ENCODE peak calls at places on chromosomes 13 and 19, in seven cellular contexts. R, S, G, U, L, A and N are unnamed samples.

GRCh38 chr13:46624821-46625220 is 71.9 kb downstream of the LRCH1 start:
- DNase-seq in R (no peak), S (no peak), G (no peak), U (no peak), L (no peak), A (no peak), N (no peak)

GRCh38 chr13:100314132-100314910 is 225.4 kb downstream of the PCCA start:
- DNase-seq in R (no peak), S (no peak), G (no peak), U (no peak), L (no peak), A (no peak), N (no peak)

GRCh38 chr19:7779631-7780486 is 16.8 kb downstream of the CLEC4M start:
- DNase-seq in R (no peak), S (no peak), G (no peak), U (no peak), L (no peak), A (no peak), N (no peak)

GRCh38 chr13:108435393-108436149 is 166.1 kb downstream of the TNFSF13B start:
- DNase-seq in R (no peak), S (no peak), G (no peak), U (no peak), L (no peak), A (no peak), N (no peak)

GRCh38 chr13:29411493-29411892 is 184.0 kb downstream of the SLC7A1 start:
- DNase-seq in R (no peak), S (no peak), G (no peak), U (no peak), L (no peak), A (no peak), N (no peak)

GRCh38 chr13:41587490-41587889 is 130.1 kb downstream of the RGCC start:
- DNase-seq in R (no peak), S (no peak), G (peak), U (no peak), L (no peak), A (no peak), N (no peak)

GRCh38 chr13:113849981-113850721 is 13.7 kb downstream of the GAS6 start:
- DNase-seq in R (no peak), S (peak), G (no peak), U (no peak), L (no peak), A (no peak), N (peak)

GRCh38 chr19:11530432-11530831 is 1.5 kb upstream of the ECSIT start:
- DNase-seq in R (peak), S (peak), G (peak), U (no peak), L (peak), A (peak), N (peak)

GRCh38 chr13:75889427-75889826 is 253.3 kb downstream of the LMO7 start:
- DNase-seq in R (no peak), S (no peak), G (no peak), U (no peak), L (no peak), A (no peak), N (no peak)

GRCh38 chr19:48568345-48568886 is 16.4 kb downstream of the SULT2B1 start:
- DNase-seq in R (peak), S (peak), G (peak), U (peak), L (peak), A (peak), N (peak)

GRCh38 chr19:13842294-13843103 is 34.4 kb upstream of the NANOS3 start:
- DNase-seq in R (peak), S (peak), G (peak), U (no peak), L (peak), A (peak), N (peak)

GRCh38 chr13:44726214-44726613 is 150.1 kb upstream of the TSC22D1 start:
- DNase-seq in R (no peak), S (no peak), G (no peak), U (no peak), L (no peak), A (no peak), N (no peak)

GRCh38 chr19:3443840-3444694 is 36.3 kb downstream of the SMIM24 start:
- DNase-seq in R (no peak), S (no peak), G (no peak), U (peak), L (no peak), A (no peak), N (no peak)

GRCh38 chr19:41871573-41872383 is 5.3 kb upstream of the CD79A start:
- DNase-seq in R (no peak), S (no peak), G (peak), U (no peak), L (peak), A (no peak), N (no peak)

GRCh38 chr13:27559714-27560113 is 60.6 kb downstream of the LNX2 start:
- DNase-seq in R (no peak), S (no peak), G (no peak), U (no peak), L (no peak), A (no peak), N (no peak)

GRCh38 chr13:98576963-98577822 is at the start of gene STK24:
- DNase-seq in R (peak), S (peak), G (peak), U (no peak), L (peak), A (peak), N (no peak)

GRCh38 chr19:17243854-17244617 is 1.7 kb downstream of the NR2F6 start:
- DNase-seq in R (peak), S (peak), G (peak), U (no peak), L (no peak), A (peak), N (no peak)

GRCh38 chr19:57779220-57779845 is 9.9 kb downstream of the ZNF586 start:
- DNase-seq in R (no peak), S (no peak), G (peak), U (no peak), L (no peak), A (no peak), N (no peak)

DNA sequence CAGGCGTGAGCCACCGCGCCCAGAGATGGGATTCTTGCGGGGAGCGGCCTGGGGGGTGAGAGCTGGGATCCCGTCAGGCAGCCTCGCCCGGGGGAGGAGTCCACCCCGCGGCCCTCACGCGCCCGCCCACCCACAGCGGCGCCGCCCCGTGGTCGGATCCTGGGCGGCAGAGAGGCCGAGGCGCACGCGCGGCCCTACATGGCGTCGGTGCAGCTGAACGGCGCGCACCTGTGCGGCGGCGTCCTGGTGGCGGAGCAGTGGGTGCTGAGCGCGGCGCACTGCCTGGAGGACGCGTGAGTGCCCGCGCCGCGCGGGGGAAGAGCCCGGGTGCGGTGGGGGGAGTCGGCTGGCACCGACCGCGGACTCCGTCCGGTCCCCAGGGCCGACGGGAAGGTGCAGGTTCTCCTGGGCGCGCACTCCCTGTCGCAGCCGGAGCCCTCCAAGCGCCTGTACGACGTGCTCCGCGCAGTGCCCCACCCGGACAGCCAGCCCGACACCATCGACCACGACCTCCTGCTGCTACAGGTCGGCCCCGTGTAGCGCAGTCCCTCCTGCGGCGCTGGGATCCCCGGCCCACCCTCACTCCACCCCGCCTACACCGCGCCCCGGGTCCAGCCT is 1.1 kb downstream of the CFD start:
- DNase-seq in R (peak), S (peak), G (peak), U (peak), L (peak), A (peak), N (no peak)
- TF ChIP-seq POLR2A in R (no peak), S (no peak), G (peak), U (no peak), L (no peak), A (no peak), N (no peak)

GRCh38 chr13:35472308-35473008 is 4.0 kb downstream of the MAB21L1 start:
- DNase-seq in R (no peak), S (no peak), G (no peak), U (no peak), L (no peak), A (no peak), N (no peak)

GRCh38 chr13:35474551-35474950 is 1.9 kb downstream of the MAB21L1 start:
- DNase-seq in R (peak), S (no peak), G (no peak), U (no peak), L (no peak), A (no peak), N (no peak)

GRCh38 chr13:35475960-35476943 is at the start of gene MAB21L1:
- DNase-seq in R (peak), S (no peak), G (no peak), U (no peak), L (peak), A (peak), N (no peak)

GRCh38 chr13:35478384-35479222 is 2.1 kb upstream of the MAB21L1 start:
- DNase-seq in R (no peak), S (no peak), G (no peak), U (no peak), L (peak), A (no peak), N (no peak)

GRCh38 chr13:35475131-35475959 is 1.1 kb downstream of the MAB21L1 start:
- DNase-seq in R (peak), S (no peak), G (no peak), U (no peak), L (peak), A (peak), N (no peak)
- H3K4me3 ChIP-seq in R (peak), S (peak), G (no peak), U (peak), L (peak), A (peak), N (peak)

GRCh38 chr19:35931161-35931873 is 4.9 kb upstream of the LRFN3 start:
- DNase-seq in R (peak), S (peak), G (peak), U (peak), L (peak), A (peak), N (peak)
- TF ChIP-seq EP300 in R (peak), S (no peak), G (no peak), U (no peak), L (no peak), A (no peak), N (no peak)

GRCh38 chr19:54114340-54114826 is 1.1 kb downstream of the TFPT start:
- DNase-seq in R (no peak), S (no peak), G (no peak), U (no peak), L (no peak), A (peak), N (no peak)
- TF ChIP-seq POLR2A in R (no peak), S (no peak), G (no peak), U (no peak), L (no peak), A (no peak), N (no peak)

DNA sequence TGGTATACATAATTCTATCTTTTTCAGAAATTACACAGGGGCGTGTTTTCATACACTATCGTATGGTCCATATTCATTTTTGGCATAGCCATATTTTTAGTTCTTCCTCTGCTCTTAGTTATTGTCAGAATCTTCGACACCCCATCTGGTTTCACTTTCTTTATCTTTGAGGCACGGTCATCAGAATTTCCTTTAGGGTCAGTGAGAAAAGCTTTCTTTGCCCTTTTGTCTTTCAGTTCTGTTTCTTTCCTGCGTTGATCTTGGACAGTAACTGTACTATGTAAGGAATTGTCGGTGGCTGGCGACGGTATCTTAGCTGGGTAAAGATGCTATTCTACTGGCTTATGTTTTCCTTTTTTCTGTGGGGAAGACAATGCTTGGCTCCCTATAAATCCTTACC is 10.6 kb upstream of the KIR2DL4 start:
- DNase-seq in R (no peak), S (no peak), G (no peak), U (no peak), L (peak), A (no peak), N (no peak)
- H3K4me3 ChIP-seq in R (no peak), S (no peak), G (peak), U (peak), L (no peak), A (no peak), N (peak)

DNA sequence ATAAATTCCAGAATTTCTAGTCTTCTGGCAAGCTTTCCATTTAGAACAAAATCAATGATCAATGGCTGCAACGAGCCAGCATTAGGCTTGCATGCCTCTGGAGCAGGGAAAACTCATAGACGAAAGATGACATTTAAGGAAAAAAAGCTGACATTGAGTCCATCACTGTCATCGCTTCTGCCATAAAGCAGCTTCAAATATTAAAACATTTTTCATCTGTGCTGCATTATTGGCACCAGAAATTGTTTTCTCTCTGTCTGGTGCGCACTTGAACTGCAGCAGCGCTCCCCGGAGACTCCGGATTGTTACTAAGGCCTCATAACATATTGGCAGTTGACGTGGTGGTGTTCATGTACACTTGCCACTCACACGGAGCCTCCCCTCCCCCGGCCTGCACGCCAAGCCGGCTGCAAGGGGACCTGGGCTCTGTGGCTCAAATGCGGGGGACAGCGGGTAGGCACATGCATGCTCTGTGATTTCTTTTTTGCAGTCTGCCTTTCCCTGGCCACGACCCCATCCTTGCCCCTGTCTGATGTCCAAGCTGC is 203.3 kb downstream of the TSHZ3 start:
- DNase-seq in R (no peak), S (no peak), G (no peak), U (no peak), L (no peak), A (no peak), N (no peak)
- TF ChIP-seq EP300 in R (no peak), S (no peak), G (no peak), U (no peak), L (no peak), A (no peak), N (no peak)